ENCODE peak calls at places on chromosome 7, in eight cellular contexts. A is bronchial epithelial cell, G is epithelial cell of esophagus, D is IMR-90, H is OCI-LY7, U is cardiac fibroblast, M is HFF-Myc, Y is AG04450. B is an unnamed sample.

GRCh38 chr7:80362677-80363076 is 149.2 kb downstream of the GNAT3 start:
- DNase-seq in H (no peak), A (peak; percentile 29), M (no peak), U (peak; percentile 35), G (no peak), D (peak; percentile 21), Y (no peak), B (no peak)

GRCh38 chr7:94417261-94417660 is 22.6 kb downstream of the COL1A2 start:
- DNase-seq in M (no peak), D (no peak), Y (no peak), H (no peak), U (peak; percentile 27), A (no peak), G (no peak), B (peak; percentile 35)

GRCh38 chr7:26626687-26627086 is 237.7 kb downstream of the SKAP2 start:
- DNase-seq in D (no peak), H (no peak), U (no peak), M (no peak), G (no peak), Y (no peak), A (no peak), B (no peak)

GRCh38 chr7:24825315-24825917 is 68.2 kb upstream of the GSDME start:
- DNase-seq in G (peak; percentile 80), M (no peak), A (peak; percentile 87), D (no peak), Y (no peak), H (no peak), U (no peak), B (no peak)

GRCh38 chr7:85000973-85001372 is 185.9 kb downstream of the SEMA3D start:
- DNase-seq in M (no peak), G (no peak), H (no peak), U (no peak), A (no peak), Y (no peak), D (no peak), B (no peak)

GRCh38 chr7:112185005-112185834 is 21.0 kb downstream of the DOCK4 start:
- DNase-seq in G (peak; percentile 11), D (no peak), M (no peak), H (no peak), A (peak; percentile 29), Y (no peak), U (peak; percentile 29), B (no peak)

GRCh38 chr7:92691578-92691977 is 101.4 kb upstream of the FAM133B start:
- DNase-seq in A (peak; percentile 65), U (peak; percentile 83), D (peak; percentile 76), Y (peak; percentile 29), G (peak; percentile 70), H (peak; percentile 75), M (peak; percentile 29), B (peak; percentile 81)

GRCh38 chr7:77629797-77630196 is 66.5 kb upstream of the RSBN1L start:
- DNase-seq in Y (no peak), D (no peak), G (no peak), M (no peak), A (no peak), U (no peak), H (no peak), B (no peak)

GRCh38 chr7:512541-513311 is 6.9 kb downstream of the PDGFA start:
- DNase-seq in Y (no peak), U (no peak), M (no peak), G (peak; percentile 37), H (no peak), A (no peak), D (no peak), B (no peak)

GRCh38 chr7:79876769-79877362 is 257.8 kb upstream of the GNAI1 start:
- DNase-seq in M (peak; percentile 67), G (peak; percentile 79), D (peak; percentile 99), Y (peak; percentile 92), A (peak; percentile 87), H (no peak), U (peak; percentile 89), B (peak; percentile 66)

GRCh38 chr7:120716306-120716705 is 141.6 kb downstream of the TSPAN12 start:
- DNase-seq in H (no peak), M (no peak), U (no peak), A (no peak), D (no peak), G (no peak), Y (no peak), B (no peak)

GRCh38 chr7:155808551-155809331 is 3.5 kb downstream of the SHH start:
- DNase-seq in Y (no peak), D (no peak), G (no peak), U (no peak), A (no peak), M (no peak), H (no peak), B (no peak)

GRCh38 chr7:75980126-75980864 is 14.1 kb downstream of the TMEM120A start:
- DNase-seq in D (no peak), M (no peak), U (no peak), G (no peak), A (no peak), H (no peak), Y (no peak), B (no peak)

GRCh38 chr7:133650487-133651292 is 397.8 kb downstream of the EXOC4 start:
- DNase-seq in G (peak; percentile 38), D (no peak), M (no peak), U (peak; percentile 50), Y (no peak), A (peak; percentile 44), H (no peak), B (peak; percentile 23)

GRCh38 chr7:3805151-3805550 is 504.1 kb downstream of the SDK1 start:
- DNase-seq in G (peak; percentile 1), Y (no peak), D (peak; percentile 47), M (no peak), U (peak; percentile 93), H (no peak), A (peak; percentile 10), B (no peak)

GRCh38 chr7:132424821-132425739 is 151.2 kb downstream of the PLXNA4 start:
- DNase-seq in Y (no peak), G (no peak), D (no peak), H (no peak), M (no peak), U (no peak), A (no peak), B (no peak)

GRCh38 chr7:94368371-94368791 is 26.3 kb upstream of the COL1A2 start:
- DNase-seq in H (no peak), Y (peak; percentile 76), D (peak; percentile 90), M (peak; percentile 96), U (peak; percentile 97), G (peak; percentile 16), A (peak; percentile 21), B (peak; percentile 98)

GRCh38 chr7:26369519-26370385 is 78.1 kb downstream of the SNX10 start:
- DNase-seq in H (peak; percentile 63), G (peak; percentile 52), M (peak; percentile 12), D (peak; percentile 43), Y (no peak), U (peak; percentile 64), A (peak; percentile 41), B (peak; percentile 60)

DNA sequence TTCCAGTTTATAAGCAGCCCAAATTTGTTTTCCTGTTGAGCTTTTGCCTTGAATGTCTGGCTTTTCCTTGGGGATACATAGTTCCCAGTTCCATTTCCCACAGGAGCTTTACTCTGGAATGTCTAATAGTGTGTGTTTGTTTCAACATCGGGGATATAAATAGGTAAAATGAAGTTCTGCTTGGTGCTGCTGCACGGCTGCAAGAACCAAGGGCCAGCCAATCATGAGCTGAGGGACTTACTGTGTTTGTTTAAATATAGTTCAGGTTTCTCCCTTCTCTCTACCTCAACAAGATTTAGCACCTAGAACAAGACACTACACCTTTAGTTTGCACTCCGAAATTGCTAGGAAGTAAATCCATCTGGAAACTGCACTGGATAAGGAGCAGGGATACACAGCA is 43.9 kb downstream of the GRM8 start:
- DNase-seq in D (no peak), H (no peak), A (no peak), G (no peak), U (no peak), M (no peak), Y (no peak), B (no peak)
- TF ChIP-seq CTCF in D (no peak), H (no peak), A (no peak), G (no peak), U (no peak), M (no peak), Y (no peak), B (no peak)

GRCh38 chr7:44079221-44080021 is 2.9 kb downstream of the POLM start:
- DNase-seq in U (no peak), A (no peak), D (no peak), Y (no peak), G (no peak), H (no peak), M (no peak), B (no peak)
- H3K4me3 ChIP-seq in U (no peak overlapping the region), A (no peak overlapping the region), D (no peak overlapping the region), Y (no peak overlapping the region), G (no peak overlapping the region), H (peak overlapping the region; percentile 74), M (no peak overlapping the region), B (no peak overlapping the region)

DNA sequence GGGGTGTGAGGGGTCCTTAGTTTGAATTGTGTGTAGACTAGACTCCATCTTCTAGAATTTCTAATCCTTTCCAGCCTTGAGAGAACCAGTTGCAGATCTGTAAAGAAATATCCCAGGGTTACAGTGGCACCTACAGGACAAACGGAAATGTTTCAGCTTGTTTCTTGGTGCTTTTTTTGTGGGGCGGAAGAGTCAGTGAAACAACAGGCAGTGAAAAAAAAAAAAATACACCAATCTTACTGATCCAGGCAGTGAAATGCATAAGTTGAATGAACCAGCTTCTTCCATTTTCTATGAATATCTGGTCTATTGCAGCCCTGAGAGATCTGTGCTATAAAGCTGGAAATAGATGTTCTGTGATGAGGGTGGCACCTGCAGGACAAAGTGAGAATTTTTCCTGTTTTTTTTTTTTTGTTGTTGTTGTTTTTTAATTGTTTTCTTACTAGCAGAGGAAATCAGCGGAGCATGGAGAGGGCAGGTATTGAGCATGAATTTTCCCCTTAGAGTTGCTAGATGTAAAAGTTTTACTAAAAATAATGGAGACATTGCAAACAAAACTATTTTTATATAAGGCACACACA is 81.9 kb upstream of the DYNC1I1 start:
- DNase-seq in H (peak; percentile 43), Y (peak; percentile 10), G (peak; percentile 51), A (peak; percentile 48), M (no peak), D (peak; percentile 41), U (peak; percentile 75), B (peak; percentile 59)
- TF ChIP-seq CTCF in H (peak; percentile 87), Y (peak; percentile 58), G (peak; percentile 55), A (no peak), M (peak; percentile 23), D (peak; percentile 49), U (peak; percentile 44), B (peak; percentile 56)

GRCh38 chr7:151064454-151064853 is 5.1 kb downstream of the SLC4A2 start:
- DNase-seq in U (no peak), Y (no peak), H (no peak), A (no peak), D (no peak), M (no peak), G (no peak), B (no peak)

GRCh38 chr7:151061241-151062110 is 2.1 kb downstream of the SLC4A2 start:
- DNase-seq in D (no peak), U (no peak), A (no peak), H (no peak), G (no peak), Y (no peak), M (no peak), B (no peak)

GRCh38 chr7:151063212-151063561 is 3.8 kb downstream of the SLC4A2 start:
- DNase-seq in M (no peak), Y (no peak), G (peak; percentile 48), U (peak; percentile 67), H (no peak), A (no peak), D (peak; percentile 69), B (peak; percentile 71)

GRCh38 chr7:151062111-151062398 is 2.7 kb downstream of the SLC4A2 start:
- DNase-seq in G (no peak), H (no peak), A (no peak), D (no peak), M (no peak), Y (no peak), U (no peak), B (no peak)

GRCh38 chr7:151062399-151063211 is 3.2 kb downstream of the SLC4A2 start:
- DNase-seq in A (no peak), Y (no peak), M (no peak), D (peak; percentile 76), G (peak; percentile 63), H (no peak), U (peak; percentile 67), B (peak; percentile 62)
- H3K4me3 ChIP-seq in A (peak overlapping the region; percentile 2), Y (peak overlapping the region; percentile 27), M (peak overlapping the region; percentile 83), D (no peak overlapping the region), G (peak overlapping the region; percentile 27), H (no peak overlapping the region), U (peak overlapping the region; percentile 23), B (peak overlapping the region; percentile 53)

B was measured in fibroblast of the aortic adventitia.